ENCODE peak calls at places on chromosomes 12 and 14, in six cellular contexts. I, U, D, W, O and V are unnamed samples.

GRCh38 chr12:108131657-108132126 is 2.6 kb downstream of the WSCD2 start:
- DNase-seq in I (no peak), U (no peak), D (no peak), W (no peak), O (no peak), V (no peak)

GRCh38 chr14:29227631-29228030 is 461.0 kb downstream of the FOXG1 start:
- DNase-seq in I (no peak), U (no peak), D (no peak), W (no peak), O (no peak), V (no peak)

GRCh38 chr14:105882626-105883025 is 356.2 kb downstream of the TMEM121 start:
- DNase-seq in I (no peak), U (peak), D (no peak), W (no peak), O (no peak), V (no peak)

GRCh38 chr14:71556730-71557129 is 375.5 kb upstream of the RGS6 start:
- DNase-seq in I (no peak), U (no peak), D (no peak), W (peak), O (no peak), V (no peak)

GRCh38 chr12:120069278-120069677 is 47.3 kb downstream of the RAB35 start:
- DNase-seq in I (peak), U (no peak), D (no peak), W (no peak), O (no peak), V (no peak)

GRCh38 chr14:101639257-101639833 is 78.0 kb downstream of the DIO3 start:
- DNase-seq in I (no peak), U (no peak), D (no peak), W (no peak), O (no peak), V (no peak)

GRCh38 chr12:79451988-79452387 is 238.8 kb downstream of the PAWR start:
- DNase-seq in I (no peak), U (peak), D (no peak), W (no peak), O (no peak), V (no peak)

GRCh38 chr12:109563291-109564284 is 9.7 kb downstream of the MMAB start:
- DNase-seq in I (no peak), U (no peak), D (no peak), W (no peak), O (no peak), V (no peak)

GRCh38 chr14:68285421-68286179 is 466.0 kb downstream of the RAD51B start:
- DNase-seq in I (peak), U (no peak), D (no peak), W (peak), O (peak), V (no peak)

GRCh38 chr12:102955926-102956737 is 1.3 kb upstream of the ASCL1 start:
- DNase-seq in I (no peak), U (no peak), D (no peak), W (no peak), O (no peak), V (no peak)

GRCh38 chr12:68814490-68815231 is 6.7 kb downstream of the MDM2 start:
- DNase-seq in I (no peak), U (no peak), D (no peak), W (no peak), O (no peak), V (no peak)

GRCh38 chr12:59820594-59821011 is 224.8 kb downstream of the SLC16A7 start:
- DNase-seq in I (no peak), U (no peak), D (no peak), W (no peak), O (no peak), V (no peak)

GRCh38 chr14:105229099-105229655 is 19.2 kb upstream of the BTBD6 start:
- DNase-seq in I (no peak), U (no peak), D (no peak), W (no peak), O (no peak), V (no peak)

GRCh38 chr14:88245321-88245720 is 77.7 kb downstream of the KCNK10 start:
- DNase-seq in I (no peak), U (no peak), D (no peak), W (no peak), O (no peak), V (no peak)

GRCh38 chr12:117662620-117663395 is 301.4 kb upstream of the NOS1 start:
- DNase-seq in I (no peak), U (no peak), D (no peak), W (no peak), O (no peak), V (no peak)

GRCh38 chr14:89417111-89417468 is at the start of gene FOXN3:
- DNase-seq in I (peak), U (peak), D (peak), W (peak), O (peak), V (peak)

GRCh38 chr14:103748539-103748867 is 32.9 kb downstream of the ZFYVE21 start:
- DNase-seq in I (peak), U (peak), D (no peak), W (no peak), O (peak), V (no peak)

GRCh38 chr14:39034481-39035296 is 68.3 kb downstream of the SEC23A start:
- DNase-seq in I (no peak), U (no peak), D (peak), W (no peak), O (no peak), V (no peak)

GRCh38 chr14:65095633-65096205 is 6.6 kb downstream of the MAX start:
- DNase-seq in I (no peak), U (no peak), D (no peak), W (peak), O (no peak), V (peak)

GRCh38 chr14:28294834-28295440 is 471.6 kb upstream of the FOXG1 start:
- DNase-seq in I (no peak), U (no peak), D (peak), W (no peak), O (no peak), V (no peak)

GRCh38 chr14:104554608-104555401 is 24.8 kb upstream of the C14orf180 start:
- DNase-seq in I (no peak), U (no peak), D (no peak), W (no peak), O (no peak), V (no peak)

GRCh38 chr12:53231859-53232640 is at the start of gene RARG:
- DNase-seq in I (peak), U (peak), D (peak), W (no peak), O (peak), V (no peak)

GRCh38 chr12:124599074-124599999 is 31.9 kb upstream of the NCOR2 start:
- DNase-seq in I (no peak), U (no peak), D (no peak), W (no peak), O (peak), V (no peak)

GRCh38 chr12:104011265-104011664 is 38.7 kb downstream of the GLT8D2 start:
- DNase-seq in I (no peak), U (no peak), D (no peak), W (no peak), O (no peak), V (no peak)

GRCh38 chr12:117151195-117152031 is 38.9 kb downstream of the FBXO21 start:
- DNase-seq in I (no peak), U (peak), D (peak), W (peak), O (no peak), V (peak)

GRCh38 chr12:102966200-102966941 is 8.9 kb downstream of the ASCL1 start:
- DNase-seq in I (no peak), U (no peak), D (no peak), W (no peak), O (no peak), V (peak)

GRCh38 chr14:58633831-58634230 is 3.9 kb upstream of the DACT1 start:
- DNase-seq in I (no peak), U (no peak), D (no peak), W (peak), O (no peak), V (no peak)

GRCh38 chr12:116784238-116784612 is 46.1 kb downstream of the RNFT2 start:
- DNase-seq in I (no peak), U (no peak), D (no peak), W (no peak), O (no peak), V (no peak)

GRCh38 chr12:26271889-26272492 is 76.6 kb downstream of the SSPN start:
- DNase-seq in I (no peak), U (no peak), D (peak), W (peak), O (no peak), V (no peak)

GRCh38 chr12:11771356-11771755 is 121.9 kb downstream of the ETV6 start:
- DNase-seq in I (no peak), U (no peak), D (peak), W (no peak), O (no peak), V (no peak)

GRCh38 chr12:26319511-26319910 is 124.1 kb downstream of the SSPN start:
- DNase-seq in I (no peak), U (peak), D (no peak), W (no peak), O (no peak), V (no peak)

GRCh38 chr12:106282457-106283097 is 20.0 kb upstream of the TCP11L2 start:
- DNase-seq in I (peak), U (no peak), D (peak), W (peak), O (peak), V (no peak)

GRCh38 chr14:46999661-47000060 is 348.1 kb upstream of the RPL10L start:
- DNase-seq in I (no peak), U (no peak), D (no peak), W (no peak), O (no peak), V (no peak)